ENCODE peak calls at places on chromosomes 1 and 21, in six cellular contexts. M, I, Y, J, G and N are unnamed samples.

GRCh38 chr1:88080875-88081274 is 603.2 kb upstream of the PKN2 start:
- DNase-seq in Y (no peak), J (no peak), M (no peak), I (no peak), G (no peak), N (no peak)

GRCh38 chr1:54839824-54840223 is 38.7 kb upstream of the TTC22 start:
- DNase-seq in M (no peak), Y (peak), G (no peak), J (no peak), I (no peak), N (peak)

GRCh38 chr1:229110986-229111385 is 159.9 kb upstream of the RAB4A start:
- DNase-seq in J (no peak), Y (no peak), I (no peak), M (no peak), G (no peak), N (no peak)

GRCh38 chr1:205444931-205445652 is 10.8 kb downstream of the BLACAT1 start:
- DNase-seq in M (peak), J (no peak), G (no peak), I (no peak), Y (peak), N (no peak)

GRCh38 chr1:8312235-8313218 is 5.4 kb upstream of the SLC45A1 start:
- DNase-seq in I (no peak), M (no peak), Y (peak), G (no peak), J (no peak), N (no peak)

GRCh38 chr1:9537863-9538668 is 1.2 kb upstream of the SLC25A33 start:
- DNase-seq in J (no peak), I (no peak), G (no peak), Y (no peak), M (no peak), N (no peak)

GRCh38 chr21:33801424-33802405 is 113.9 kb downstream of the ATP5PO start:
- DNase-seq in Y (no peak), M (no peak), J (peak), G (peak), I (peak), N (no peak)

GRCh38 chr1:7379445-7379971 is 391.6 kb upstream of the VAMP3 start:
- DNase-seq in J (no peak), Y (peak), G (peak), M (no peak), I (no peak), N (no peak)

GRCh38 chr1:202010042-202011015 is at the start of gene ELF3:
- DNase-seq in Y (no peak), G (peak), M (no peak), I (peak), J (no peak), N (no peak)

GRCh38 chr1:231693361-231694080 is 66.9 kb downstream of the DISC1 start:
- DNase-seq in Y (no peak), J (no peak), M (no peak), I (no peak), G (no peak), N (no peak)

GRCh38 chr1:67557731-67558448 is 127.1 kb upstream of the GADD45A start:
- DNase-seq in I (no peak), G (no peak), M (no peak), J (no peak), Y (no peak), N (no peak)

GRCh38 chr1:64000021-64000420 is 203.4 kb upstream of the UBE2U start:
- DNase-seq in G (no peak), Y (no peak), J (no peak), I (peak), M (no peak), N (no peak)

GRCh38 chr1:25428475-25429166 is 2.1 kb upstream of the MACO1 start:
- DNase-seq in G (no peak), M (no peak), Y (no peak), J (no peak), I (no peak), N (no peak)

GRCh38 chr1:9315411-9316079 is 22.9 kb downstream of the SPSB1 start:
- DNase-seq in I (peak), G (no peak), J (peak), M (no peak), Y (peak), N (no peak)

GRCh38 chr1:231550448-231550781 is 21.9 kb downstream of the TSNAX start:
- DNase-seq in I (peak), J (no peak), G (no peak), M (no peak), Y (no peak), N (no peak)

GRCh38 chr1:234214129-234214910 is 158.9 kb upstream of the COA6 start:
- DNase-seq in G (no peak), M (no peak), I (no peak), Y (no peak), J (no peak), N (no peak)

GRCh38 chr1:232905324-232906034 is 44.9 kb upstream of the NTPCR start:
- DNase-seq in G (no peak), J (no peak), M (no peak), I (no peak), Y (no peak), N (no peak)

GRCh38 chr1:11391891-11392290 is 87.1 kb upstream of the DISP3 start:
- DNase-seq in J (no peak), I (no peak), M (no peak), Y (no peak), G (no peak), N (no peak)

GRCh38 chr1:187045371-187045770 is 216.6 kb downstream of the PLA2G4A start:
- DNase-seq in I (no peak), G (no peak), M (no peak), J (no peak), Y (no peak), N (no peak)

GRCh38 chr1:10045480-10046355 is 13.0 kb downstream of the UBE4B start:
- DNase-seq in Y (peak), G (no peak), I (no peak), M (no peak), J (peak), N (no peak)

GRCh38 chr21:34526618-34527290 is 14.7 kb upstream of the KCNE1 start:
- DNase-seq in Y (peak), J (peak), M (no peak), G (peak), I (peak), N (peak)

GRCh38 chr1:87963566-87963965 is 634.9 kb downstream of the LMO4 start:
- DNase-seq in M (no peak), J (no peak), G (no peak), Y (no peak), I (no peak), N (no peak)

GRCh38 chr1:228794173-228794572 is 58.9 kb downstream of the RHOU start:
- DNase-seq in J (no peak), M (no peak), G (no peak), I (no peak), Y (no peak), N (no peak)

GRCh38 chr1:42822833-42823392 is 5.7 kb upstream of the SVBP start:
- DNase-seq in I (peak), G (no peak), J (no peak), M (no peak), Y (no peak), N (no peak)
- H3K27ac ChIP-seq in I (peak), G (no peak), J (no peak), M (no peak), Y (no peak), N (no peak)

DNA sequence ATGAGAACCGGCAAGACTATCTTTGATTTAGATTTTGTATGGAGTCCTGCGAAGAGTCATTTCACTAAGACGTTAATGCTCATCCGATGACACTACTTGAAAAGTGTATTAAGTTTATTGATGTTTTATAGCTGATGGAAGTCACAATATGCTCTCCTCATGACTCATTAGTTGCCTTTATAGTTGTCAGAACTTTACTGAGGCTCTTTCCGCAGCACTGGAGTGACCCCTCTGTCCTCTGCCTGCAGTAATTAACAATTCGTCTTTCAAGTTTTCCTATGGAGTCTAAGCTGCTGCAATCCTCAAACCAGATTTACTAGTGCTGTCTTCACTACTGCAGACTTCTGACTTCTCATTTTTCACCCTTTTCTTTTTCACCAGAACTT is 853 bp downstream of the USP16 start:
- DNase-seq in J (no peak), Y (no peak), M (no peak), I (no peak), G (no peak), N (no peak)
- H3K27ac ChIP-seq in J (peak), Y (peak), M (peak), I (peak), G (peak), N (peak)

DNA sequence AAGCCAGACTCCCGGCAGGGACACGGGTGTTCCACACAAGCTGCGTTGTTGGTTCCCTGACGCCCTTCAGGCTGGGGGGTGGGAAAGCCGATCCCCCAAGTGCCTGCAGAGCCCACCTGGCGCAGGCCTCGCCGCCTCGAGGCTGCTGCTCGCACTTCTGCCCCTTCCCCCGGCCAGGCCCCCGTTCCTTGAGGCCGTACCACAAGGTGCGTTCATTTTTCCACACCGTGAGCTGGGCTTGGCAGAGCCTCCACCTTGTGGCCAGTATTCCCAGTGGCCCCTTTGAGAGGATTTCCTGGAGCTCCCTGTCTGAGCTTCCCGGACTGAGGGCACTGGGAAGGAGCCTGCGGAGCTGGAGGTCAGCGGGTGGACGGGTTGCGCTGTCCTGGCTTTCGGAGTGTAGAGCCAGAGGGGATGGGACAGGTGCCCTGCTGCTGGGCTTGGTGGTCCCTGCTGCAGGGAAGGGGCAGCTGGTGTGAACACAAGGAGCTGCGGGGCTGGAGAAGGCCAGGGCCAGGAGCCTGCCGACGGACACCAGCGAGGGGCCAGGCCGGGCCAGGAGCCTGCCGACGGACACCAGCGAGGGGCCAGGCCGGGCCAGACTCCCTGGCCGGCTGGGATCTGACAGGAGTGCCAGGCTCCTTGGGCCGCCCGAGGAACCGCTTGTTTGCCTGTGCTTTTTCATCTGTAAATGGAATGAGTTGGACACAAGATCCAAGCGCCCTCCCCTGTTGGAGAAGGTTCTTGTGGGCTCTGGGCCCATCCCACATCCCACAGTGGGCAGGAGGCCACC is 18.4 kb downstream of the PDXK start:
- DNase-seq in M (no peak), J (no peak), G (no peak), I (no peak), Y (no peak), N (no peak)
- H3K27ac ChIP-seq in M (no peak), J (no peak), G (no peak), I (no peak), Y (no peak), N (no peak)

DNA sequence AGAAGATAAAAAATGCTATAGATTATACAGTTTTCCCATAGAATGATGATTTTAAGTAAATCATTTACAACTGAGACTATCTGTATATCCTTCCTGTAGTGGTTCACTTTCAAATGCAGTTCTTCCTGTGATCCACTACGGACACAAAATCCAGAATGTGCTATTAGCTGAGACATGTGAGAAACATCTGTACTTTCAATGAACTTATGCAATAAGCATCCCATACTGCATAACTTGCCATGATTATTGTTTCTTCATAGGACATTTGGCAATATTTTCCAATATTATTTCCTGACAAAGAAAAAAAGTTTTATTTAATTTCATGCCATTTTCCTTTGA is 83.5 kb upstream of the PRDX6 start:
- DNase-seq in M (no peak), J (peak), I (peak), Y (no peak), G (no peak), N (no peak)
- H3K27ac ChIP-seq in M (no peak), J (no peak), I (peak), Y (no peak), G (peak), N (peak)

GRCh38 chr21:41337515-41337914 is 20.9 kb downstream of the FAM3B start:
- DNase-seq in G (no peak), M (no peak), I (no peak), Y (no peak), J (no peak), N (no peak)
- H3K27ac ChIP-seq in G (no peak), M (no peak), I (no peak), Y (no peak), J (no peak), N (no peak)

DNA sequence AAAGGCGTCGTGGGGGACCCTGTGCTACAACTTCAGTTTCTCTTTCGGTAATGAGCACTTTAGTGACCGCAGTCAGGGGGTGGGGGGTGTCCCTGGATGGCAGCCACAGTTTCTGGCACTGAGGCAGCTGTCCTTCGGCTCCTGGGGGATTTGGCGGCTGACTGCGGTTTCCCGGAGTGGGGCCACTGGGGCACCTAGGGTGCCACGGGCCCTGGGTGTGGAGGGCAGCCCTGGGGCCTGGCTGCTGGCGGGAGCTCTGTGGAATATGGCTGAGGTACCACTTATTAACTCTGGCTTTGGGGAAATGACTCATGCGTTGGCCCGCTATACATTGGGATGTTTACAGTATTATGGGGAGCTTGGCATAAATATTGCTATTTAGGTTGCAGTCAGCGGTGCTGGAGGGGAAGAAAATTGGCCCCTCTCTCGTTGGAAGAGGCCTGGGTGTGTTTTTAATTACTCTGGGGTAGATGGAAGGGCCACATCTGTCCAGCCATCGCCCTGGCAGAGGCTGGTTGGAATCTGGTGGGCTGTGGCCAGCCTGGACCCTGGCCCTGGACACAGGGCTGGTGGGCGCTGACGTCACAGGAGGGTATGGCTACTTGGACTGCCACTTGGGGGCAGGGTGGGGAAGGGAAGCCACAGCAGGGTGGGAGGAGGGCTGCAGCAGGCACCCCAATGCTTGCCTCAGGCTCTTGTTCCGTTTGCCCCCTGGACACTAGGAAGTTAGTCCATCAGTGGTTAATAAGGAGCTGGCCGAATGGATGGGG is 2.0 kb downstream of the EPHB2 start:
- DNase-seq in J (no peak), I (no peak), M (no peak), G (no peak), Y (no peak), N (no peak)
- H3K27ac ChIP-seq in J (peak), I (peak), M (no peak), G (no peak), Y (no peak), N (no peak)

DNA sequence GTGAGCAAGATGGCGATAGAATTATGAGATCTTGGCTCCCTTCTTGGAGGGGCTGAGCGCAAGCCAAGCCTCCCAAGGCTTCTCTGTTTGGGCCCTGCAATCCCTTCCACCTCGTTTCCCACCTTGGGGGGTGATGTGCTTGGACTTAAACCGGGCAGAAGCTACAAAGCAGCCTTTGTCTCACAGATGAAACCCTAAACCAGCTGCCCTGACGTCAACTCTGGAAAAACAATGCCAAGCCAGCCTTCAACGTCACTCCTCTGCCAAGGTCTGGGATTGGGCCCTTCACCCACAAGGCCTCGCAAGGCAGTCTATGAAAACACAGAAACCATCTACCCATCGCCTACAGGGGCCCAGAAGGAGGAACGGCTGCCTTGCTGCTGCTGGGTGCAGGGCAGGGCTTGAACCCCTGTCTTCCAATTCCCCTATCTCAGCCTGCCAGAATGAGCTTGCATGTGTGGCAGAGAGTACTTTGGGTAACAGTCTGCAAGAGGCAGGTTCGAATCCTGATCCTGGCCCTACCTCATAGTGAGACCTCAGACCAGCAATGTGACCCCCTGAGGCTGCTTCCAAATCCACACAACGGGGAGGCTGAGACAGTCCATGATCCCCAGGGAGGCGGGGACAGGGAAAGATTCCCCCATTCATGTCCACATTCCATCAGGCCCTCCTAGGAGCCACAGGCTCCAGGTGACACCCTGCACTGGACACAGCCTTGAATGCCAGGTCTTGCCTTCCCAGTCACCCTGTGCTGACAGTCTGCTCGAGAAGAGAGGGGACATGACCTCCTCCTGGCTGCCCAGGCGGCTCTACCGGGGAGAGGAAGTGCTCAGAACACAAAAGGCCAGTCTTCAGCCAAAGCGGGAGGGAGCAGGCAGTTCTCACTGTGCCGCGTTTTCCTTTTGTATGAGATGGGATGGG is 15.0 kb downstream of the IFFO2 start:
- DNase-seq in G (peak), J (peak), I (peak), Y (no peak), M (peak), N (no peak)
- H3K27ac ChIP-seq in G (peak), J (peak), I (peak), Y (peak), M (peak), N (peak)

DNA sequence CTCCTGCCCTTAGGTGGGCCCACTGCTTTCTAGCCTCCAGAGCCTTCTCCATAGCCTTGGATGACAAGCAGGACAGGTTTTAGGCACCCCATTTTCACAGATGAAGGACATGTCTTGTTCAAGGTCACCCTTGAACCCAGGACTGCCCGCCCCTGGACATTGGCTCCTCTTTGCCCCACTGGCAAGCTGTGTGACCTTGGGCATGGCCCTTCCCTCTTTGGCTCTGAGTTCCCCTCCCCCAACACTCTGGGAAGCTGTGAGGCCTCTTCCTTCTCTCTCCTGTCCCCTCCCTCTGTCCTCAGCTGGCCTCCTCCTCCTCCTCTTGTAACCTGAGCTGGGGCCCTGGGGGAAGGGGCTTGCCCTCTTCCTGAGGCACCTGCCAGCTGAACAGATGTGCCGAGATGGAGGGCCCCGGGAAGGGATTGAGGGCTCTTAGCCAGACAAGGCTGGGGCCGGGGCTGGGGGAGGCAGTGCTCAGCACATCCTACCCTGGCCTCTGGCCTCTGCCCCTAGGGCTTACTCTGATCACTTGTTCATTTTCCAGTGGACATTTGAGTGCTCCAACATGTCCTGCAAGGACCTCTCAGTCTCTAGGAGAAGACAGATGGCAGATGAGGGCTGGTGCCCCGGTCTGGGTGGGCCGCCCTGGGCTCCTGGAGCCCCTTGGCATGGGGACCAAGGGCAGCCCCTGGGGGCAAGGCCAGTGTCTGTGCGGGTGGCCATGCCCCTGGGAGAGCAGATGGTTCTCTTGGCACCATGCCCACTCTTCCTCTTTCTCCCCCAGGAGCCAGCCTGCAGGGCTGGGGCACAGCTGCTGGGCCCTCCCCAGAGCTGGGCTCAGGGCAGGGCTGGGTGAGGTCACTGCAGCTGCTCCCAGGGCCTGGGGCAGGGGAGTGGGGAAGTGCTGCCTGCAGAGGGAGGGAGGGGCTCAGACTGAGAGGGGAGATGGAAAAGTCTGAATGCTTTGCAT is 10.7 kb downstream of the FOXO6 start:
- DNase-seq in M (peak), Y (no peak), I (no peak), G (no peak), J (no peak), N (no peak)
- H3K27ac ChIP-seq in M (no peak), Y (no peak), I (no peak), G (no peak), J (no peak), N (no peak)

GRCh38 chr1:156577512-156577911 is 2.0 kb upstream of the TTC24 start:
- DNase-seq in J (no peak), G (no peak), I (no peak), M (no peak), Y (no peak), N (no peak)
- H3K27ac ChIP-seq in J (no peak), G (no peak), I (no peak), M (no peak), Y (no peak), N (no peak)

GRCh38 chr1:169604781-169605560 is 18.7 kb upstream of the F5 start:
- DNase-seq in I (no peak), G (no peak), M (no peak), J (no peak), Y (no peak), N (no peak)
- H3K27ac ChIP-seq in I (no peak), G (no peak), M (no peak), J (no peak), Y (no peak), N (no peak)